ENCODE peak calls at places on chromosome 15, in seven cellular contexts. L is endodermal cell; R is stimulated activated CD4-positive, alpha-beta T cell treated with anti-CD3 and anti-CD28 coated beads, Interleukin-1b, Interleukin-23, amount 100 ng/mL, for 4 hours; S is fibroblast of villous mesenchyme; P is H1; G is stimulated activated CD8-positive, alpha-beta memory T cell treated with anti-CD3 and anti-CD28 coated beads, Interleukin-7, amount 100 ng/mL, for 48 hours; K is activated T-cell treated with anti-CD3 and anti-CD28 coated beads for 4 hours. E is an unnamed sample.

GRCh38 chr15:65100427-65100826 is 14.6 kb downstream of the UBAP1L start:
- DNase-seq in L (peak; percentile 33), R (no peak), S (no peak), P (no peak), G (no peak), K (no peak), E (no peak)

GRCh38 chr15:74843891-74844299 is 939 bp upstream of the ULK3 start:
- DNase-seq in L (no peak), R (no peak), S (no peak), P (no peak), G (no peak), K (no peak), E (no peak)

GRCh38 chr15:41862515-41863116 is 24.0 kb downstream of the PLA2G4B start:
- DNase-seq in L (peak; percentile 86), R (no peak), S (no peak), P (no peak), G (no peak), K (no peak), E (no peak)

GRCh38 chr15:81097116-81097892 is 36.8 kb upstream of the CFAP161 start:
- DNase-seq in L (no peak), R (no peak), S (no peak), P (peak; percentile 6), G (no peak), K (no peak), E (no peak)

GRCh38 chr15:38389924-38390542 is 63.9 kb upstream of the FAM98B start:
- DNase-seq in L (peak; percentile 90), R (peak; percentile 46), S (peak; percentile 60), P (peak; percentile 89), G (peak; percentile 39), K (peak; percentile 57), E (peak; percentile 71)

GRCh38 chr15:56234804-56235203 is 8.9 kb downstream of the RFX7 start:
- DNase-seq in L (no peak), R (no peak), S (no peak), P (no peak), G (no peak), K (no peak), E (peak; percentile 84)

GRCh38 chr15:25939122-25939521 is 76.0 kb upstream of the ATP10A start:
- DNase-seq in L (no peak), R (no peak), S (no peak), P (no peak), G (no peak), K (no peak), E (no peak)

GRCh38 chr15:31067890-31068603 is 33.5 kb downstream of the TRPM1 start:
- DNase-seq in L (no peak), R (no peak), S (no peak), P (peak; percentile 16), G (no peak), K (no peak), E (no peak)

GRCh38 chr15:64710664-64711441 is 64.5 kb downstream of the RBPMS2 start:
- DNase-seq in L (no peak), R (no peak), S (no peak), P (no peak), G (no peak), K (no peak), E (no peak)

GRCh38 chr15:34896183-34896582 is 73.4 kb downstream of the AQR start:
- DNase-seq in L (no peak), R (no peak), S (no peak), P (no peak), G (no peak), K (no peak), E (no peak)

GRCh38 chr15:95857124-95857757 is 473.3 kb upstream of the NR2F2 start:
- DNase-seq in L (no peak), R (no peak), S (peak; percentile 79), P (no peak), G (no peak), K (no peak), E (peak; percentile 52)

GRCh38 chr15:80609512-80609946 is 85.6 kb upstream of the ABHD17C start:
- DNase-seq in L (no peak), R (no peak), S (peak; percentile 52), P (no peak), G (no peak), K (no peak), E (peak; percentile 88)

GRCh38 chr15:23467110-23467600 is 20.1 kb upstream of the GOLGA6L2 start:
- DNase-seq in L (no peak), R (no peak), S (peak; percentile 47), P (no peak), G (no peak), K (no peak), E (peak; percentile 55)

GRCh38 chr15:67303490-67304363 is 49.1 kb downstream of the IQCH start:
- DNase-seq in L (no peak), R (peak; percentile 14), S (peak; percentile 56), P (no peak), G (no peak), K (peak; percentile 4), E (peak; percentile 67)

GRCh38 chr15:80596521-80596976 is 98.6 kb upstream of the ABHD17C start:
- DNase-seq in L (peak; percentile 24), R (no peak), S (no peak), P (no peak), G (no peak), K (no peak), E (no peak)

GRCh38 chr15:48400086-48400485 is 68.9 kb downstream of the DUT start:
- DNase-seq in L (no peak), R (no peak), S (no peak), P (peak; percentile 6), G (no peak), K (no peak), E (no peak)

GRCh38 chr15:90906181-90906849 is 3.2 kb downstream of the MAN2A2 start:
- DNase-seq in L (no peak), R (no peak), S (no peak), P (no peak), G (no peak), K (no peak), E (no peak)

GRCh38 chr15:68797589-68798377 is 22.9 kb downstream of the ANP32A start:
- DNase-seq in L (no peak), R (no peak), S (no peak), P (no peak), G (no peak), K (no peak), E (peak; percentile 15)

GRCh38 chr15:92617197-92618037 is 38.2 kb downstream of the FAM174B start:
- DNase-seq in L (peak; percentile 59), R (no peak), S (peak; percentile 96), P (no peak), G (no peak), K (no peak), E (peak; percentile 87)

GRCh38 chr15:26294062-26294689 is 431.0 kb upstream of the ATP10A start:
- DNase-seq in L (peak; percentile 91), R (no peak), S (no peak), P (peak; percentile 61), G (no peak), K (no peak), E (no peak)

GRCh38 chr15:52143862-52144261 is 31.3 kb upstream of the BCL2L10 start:
- DNase-seq in L (peak; percentile 62), R (no peak), S (peak; percentile 88), P (no peak), G (no peak), K (no peak), E (peak; percentile 95)

GRCh38 chr15:96350321-96350720 is 19.8 kb downstream of the NR2F2 start:
- DNase-seq in L (no peak), R (no peak), S (peak; percentile 24), P (no peak), G (no peak), K (no peak), E (no peak)

GRCh38 chr15:47586653-47587224 is 130.6 kb upstream of the SEMA6D start:
- DNase-seq in L (no peak), R (no peak), S (no peak), P (no peak), G (no peak), K (no peak), E (peak; percentile 73)

GRCh38 chr15:58952751-58953150 is 19.3 kb upstream of the SLTM start:
- DNase-seq in L (no peak), R (no peak), S (no peak), P (no peak), G (no peak), K (no peak), E (peak; percentile 34)

GRCh38 chr15:94225616-94226015 is 5.7 kb upstream of the MCTP2 start:
- DNase-seq in L (no peak), R (no peak), S (no peak), P (no peak), G (no peak), K (no peak), E (no peak)

GRCh38 chr15:54789377-54789776 is 407.4 kb downstream of the RSL24D1 start:
- DNase-seq in L (no peak), R (no peak), S (no peak), P (no peak), G (no peak), K (no peak), E (no peak)

GRCh38 chr15:39598186-39598850 is 17.4 kb downstream of the THBS1 start:
- DNase-seq in L (no peak), R (no peak), S (peak; percentile 79), P (no peak), G (no peak), K (no peak), E (peak; percentile 75)

GRCh38 chr15:88802991-88803240 is 320 bp upstream of the ACAN start:
- DNase-seq in L (no peak), R (no peak), S (no peak), P (peak; percentile 70), G (no peak), K (no peak), E (no peak)

GRCh38 chr15:42707068-42707467 is 29.9 kb downstream of the CDAN1 start:
- DNase-seq in L (no peak), R (no peak), S (no peak), P (no peak), G (no peak), K (no peak), E (peak; percentile 40)

GRCh38 chr15:92807971-92808571 is 92.1 kb upstream of the CHD2 start:
- DNase-seq in L (peak; percentile 67), R (no peak), S (peak; percentile 78), P (no peak), G (no peak), K (no peak), E (peak; percentile 30)